ENCODE peak calls at places on chromosomes 16 and 17, in seven cellular contexts. One of them, this sample, is unnamed.
A peak's percentile ranks its signal among the peaks of the same experiment; 100 is the strongest.

GRCh38 chr16:10836174-10836853 is 17.7 kb upstream of the TVP23A start:
- DNase-seq in activated effector memory CD4-positive, alpha-beta T cell treated with anti-CD3 and anti-CD28 coated beads, Interleukin-2, amount 50 U/mL, for 16 hours: no peak
- DNase-seq in stimulated activated CD4-positive, alpha-beta T cell treated with anti-CD3 and anti-CD28 coated beads, Interleukin-15, amount 100 ng/mL, for 1 hour: no peak
- DNase-seq in colonic mucosa: no peak
- DNase-seq in NCI-H1694 treated with DMSO at 0.1 percent for 48 hours: no peak
- DNase-seq in COR-L47: no peak
- DNase-seq in EL: no peak
- DNase-seq in this sample: no peak

GRCh38 chr16:57956270-57956808 is 14.6 kb downstream of the CNGB1 start:
- DNase-seq in activated effector memory CD4-positive, alpha-beta T cell treated with anti-CD3 and anti-CD28 coated beads, Interleukin-2, amount 50 U/mL, for 16 hours: no peak
- DNase-seq in stimulated activated CD4-positive, alpha-beta T cell treated with anti-CD3 and anti-CD28 coated beads, Interleukin-15, amount 100 ng/mL, for 1 hour: no peak
- DNase-seq in colonic mucosa: no peak
- DNase-seq in NCI-H1694 treated with DMSO at 0.1 percent for 48 hours: no peak
- DNase-seq in COR-L47: no peak
- DNase-seq in EL: no peak
- DNase-seq in this sample: no peak

GRCh38 chr17:64534187-64534586 is 27.4 kb downstream of the CEP95 start:
- DNase-seq in activated effector memory CD4-positive, alpha-beta T cell treated with anti-CD3 and anti-CD28 coated beads, Interleukin-2, amount 50 U/mL, for 16 hours: no peak
- DNase-seq in stimulated activated CD4-positive, alpha-beta T cell treated with anti-CD3 and anti-CD28 coated beads, Interleukin-15, amount 100 ng/mL, for 1 hour: no peak
- DNase-seq in colonic mucosa: no peak
- DNase-seq in NCI-H1694 treated with DMSO at 0.1 percent for 48 hours: no peak
- DNase-seq in COR-L47: no peak
- DNase-seq in EL: peak; percentile 30
- DNase-seq in this sample: no peak

GRCh38 chr16:10206215-10206614 is 24.0 kb upstream of the GRIN2A start:
- DNase-seq in activated effector memory CD4-positive, alpha-beta T cell treated with anti-CD3 and anti-CD28 coated beads, Interleukin-2, amount 50 U/mL, for 16 hours: no peak
- DNase-seq in stimulated activated CD4-positive, alpha-beta T cell treated with anti-CD3 and anti-CD28 coated beads, Interleukin-15, amount 100 ng/mL, for 1 hour: no peak
- DNase-seq in colonic mucosa: no peak
- DNase-seq in NCI-H1694 treated with DMSO at 0.1 percent for 48 hours: no peak
- DNase-seq in COR-L47: no peak
- DNase-seq in EL: no peak
- DNase-seq in this sample: no peak

GRCh38 chr17:65220732-65221131 is 83.6 kb downstream of the RGS9 start:
- DNase-seq in activated effector memory CD4-positive, alpha-beta T cell treated with anti-CD3 and anti-CD28 coated beads, Interleukin-2, amount 50 U/mL, for 16 hours: no peak
- DNase-seq in stimulated activated CD4-positive, alpha-beta T cell treated with anti-CD3 and anti-CD28 coated beads, Interleukin-15, amount 100 ng/mL, for 1 hour: no peak
- DNase-seq in colonic mucosa: no peak
- DNase-seq in NCI-H1694 treated with DMSO at 0.1 percent for 48 hours: no peak
- DNase-seq in COR-L47: no peak
- DNase-seq in EL: peak; percentile 67
- DNase-seq in this sample: no peak

GRCh38 chr16:85364323-85365040 is 248.6 kb upstream of the GSE1 start:
- DNase-seq in activated effector memory CD4-positive, alpha-beta T cell treated with anti-CD3 and anti-CD28 coated beads, Interleukin-2, amount 50 U/mL, for 16 hours: no peak
- DNase-seq in stimulated activated CD4-positive, alpha-beta T cell treated with anti-CD3 and anti-CD28 coated beads, Interleukin-15, amount 100 ng/mL, for 1 hour: no peak
- DNase-seq in colonic mucosa: no peak
- DNase-seq in NCI-H1694 treated with DMSO at 0.1 percent for 48 hours: no peak
- DNase-seq in COR-L47: no peak
- DNase-seq in EL: no peak
- DNase-seq in this sample: no peak

GRCh38 chr17:29069526-29070041 is 26.6 kb downstream of the PIPOX start:
- DNase-seq in activated effector memory CD4-positive, alpha-beta T cell treated with anti-CD3 and anti-CD28 coated beads, Interleukin-2, amount 50 U/mL, for 16 hours: no peak
- DNase-seq in stimulated activated CD4-positive, alpha-beta T cell treated with anti-CD3 and anti-CD28 coated beads, Interleukin-15, amount 100 ng/mL, for 1 hour: no peak
- DNase-seq in colonic mucosa: no peak
- DNase-seq in NCI-H1694 treated with DMSO at 0.1 percent for 48 hours: no peak
- DNase-seq in COR-L47: no peak
- DNase-seq in EL: peak; percentile 6
- DNase-seq in this sample: no peak

GRCh38 chr16:86033971-86034370 is 135.0 kb downstream of the IRF8 start:
- DNase-seq in activated effector memory CD4-positive, alpha-beta T cell treated with anti-CD3 and anti-CD28 coated beads, Interleukin-2, amount 50 U/mL, for 16 hours: no peak
- DNase-seq in stimulated activated CD4-positive, alpha-beta T cell treated with anti-CD3 and anti-CD28 coated beads, Interleukin-15, amount 100 ng/mL, for 1 hour: no peak
- DNase-seq in colonic mucosa: no peak
- DNase-seq in NCI-H1694 treated with DMSO at 0.1 percent for 48 hours: no peak
- DNase-seq in COR-L47: no peak
- DNase-seq in EL: no peak
- DNase-seq in this sample: no peak

GRCh38 chr16:88882358-88883030 is 16.0 kb upstream of the PABPN1L start:
- DNase-seq in activated effector memory CD4-positive, alpha-beta T cell treated with anti-CD3 and anti-CD28 coated beads, Interleukin-2, amount 50 U/mL, for 16 hours: peak; percentile 67
- DNase-seq in stimulated activated CD4-positive, alpha-beta T cell treated with anti-CD3 and anti-CD28 coated beads, Interleukin-15, amount 100 ng/mL, for 1 hour: no peak
- DNase-seq in colonic mucosa: peak; percentile 48
- DNase-seq in NCI-H1694 treated with DMSO at 0.1 percent for 48 hours: no peak
- DNase-seq in COR-L47: no peak
- DNase-seq in EL: no peak
- DNase-seq in this sample: no peak

GRCh38 chr16:66927012-66927436 is 1.7 kb upstream of the RRAD start:
- DNase-seq in activated effector memory CD4-positive, alpha-beta T cell treated with anti-CD3 and anti-CD28 coated beads, Interleukin-2, amount 50 U/mL, for 16 hours: no peak
- DNase-seq in stimulated activated CD4-positive, alpha-beta T cell treated with anti-CD3 and anti-CD28 coated beads, Interleukin-15, amount 100 ng/mL, for 1 hour: no peak
- DNase-seq in colonic mucosa: no peak
- DNase-seq in NCI-H1694 treated with DMSO at 0.1 percent for 48 hours: no peak
- DNase-seq in COR-L47: no peak
- DNase-seq in EL: peak; percentile 95
- DNase-seq in this sample: no peak